ENCODE peak calls at places on chromosomes 5 and 9, in six cellular contexts. P is neural progenitor cell; Y is right cardiac atrium; Z is CD8-positive, alpha-beta T cell; U is K562; D is adrenal gland. V is an unnamed sample.

GRCh38 chr5:55994502-55994997 is at the start of gene IL6ST:
- DNase-seq in P (no peak), Y (no peak), U (no peak), D (peak; percentile 77), Z (no peak), V (peak; percentile 39)

GRCh38 chr5:129664336-129664937 is 83.5 kb upstream of the MINAR2 start:
- DNase-seq in Z (no peak), U (peak; percentile 29), D (peak; percentile 49), P (peak; percentile 32), Y (peak; percentile 18), V (no peak)

GRCh38 chr5:15510092-15510491 is 10.1 kb downstream of the FBXL7 start:
- DNase-seq in Y (no peak), Z (no peak), U (no peak), D (no peak), P (no peak), V (no peak)

GRCh38 chr9:4583001-4583400 is 79.1 kb upstream of the PLPP6 start:
- DNase-seq in U (no peak), D (no peak), P (no peak), Z (no peak), Y (no peak), V (no peak)

GRCh38 chr5:152689275-152689711 is 284.2 kb upstream of the NMUR2 start:
- DNase-seq in Z (no peak), U (no peak), D (no peak), Y (no peak), P (peak; percentile 6), V (no peak)

GRCh38 chr9:137664676-137665075 is 45.9 kb downstream of the EHMT1 start:
- DNase-seq in P (peak; percentile 66), D (no peak), Z (no peak), Y (no peak), U (no peak), V (no peak)

GRCh38 chr9:133727277-133727875 is 10.8 kb downstream of the SARDH start:
- DNase-seq in P (peak; percentile 4), D (no peak), Z (no peak), Y (no peak), U (no peak), V (no peak)

GRCh38 chr5:140109050-140109817 is 4.7 kb upstream of the PURA start:
- DNase-seq in U (no peak), D (peak; percentile 19), P (peak; percentile 63), Z (no peak), Y (peak; percentile 28), V (no peak)

GRCh38 chr5:163915481-163915961 is 410.1 kb downstream of the MAT2B start:
- DNase-seq in U (no peak), Y (no peak), P (peak; percentile 8), Z (no peak), D (peak; percentile 14), V (no peak)

GRCh38 chr5:41856644-41857491 is 13.4 kb downstream of the OXCT1 start:
- DNase-seq in U (peak; percentile 69), Y (no peak), P (peak; percentile 84), Z (no peak), D (peak; percentile 37), V (no peak)

GRCh38 chr5:149424371-149425315 is 45.6 kb upstream of the IL17B start:
- DNase-seq in D (no peak), Z (no peak), U (no peak), P (no peak), Y (peak; percentile 44), V (no peak)

GRCh38 chr5:151661096-151661495 is 25.6 kb downstream of the SPARC start:
- DNase-seq in Y (no peak), D (no peak), U (no peak), P (no peak), Z (no peak), V (no peak)

GRCh38 chr5:31921852-31922305 is 252.2 kb downstream of the GOLPH3 start:
- DNase-seq in P (peak; percentile 49), D (no peak), U (no peak), Z (no peak), Y (no peak), V (no peak)

GRCh38 chr5:68644971-68645370 is 429.4 kb downstream of the PIK3R1 start:
- DNase-seq in D (no peak), P (no peak), Z (no peak), U (no peak), Y (no peak), V (no peak)

GRCh38 chr9:130018260-130018659 is 24.7 kb downstream of the FNBP1 start:
- DNase-seq in Z (no peak), D (no peak), P (no peak), Y (no peak), U (no peak), V (no peak)

GRCh38 chr5:107519900-107520354 is 150.8 kb downstream of the EFNA5 start:
- DNase-seq in U (no peak), P (peak; percentile 57), Z (no peak), D (no peak), Y (no peak), V (no peak)

GRCh38 chr9:4237748-4238511 is 61.9 kb downstream of the GLIS3 start:
- DNase-seq in Z (no peak), P (peak; percentile 83), Y (no peak), D (no peak), U (no peak), V (no peak)

GRCh38 chr9:127714916-127715442 is 484 bp downstream of the PTRH1 start:
- DNase-seq in D (no peak), P (peak; percentile 65), U (peak; percentile 49), Z (no peak), Y (peak; percentile 78), V (no peak)

GRCh38 chr5:72252574-72253155 is 67.4 kb downstream of the MRPS27 start:
- DNase-seq in D (no peak), U (no peak), Y (no peak), P (no peak), Z (no peak), V (no peak)

GRCh38 chr5:52449506-52449905 is 338.2 kb upstream of the ITGA1 start:
- DNase-seq in D (no peak), Z (no peak), U (no peak), P (no peak), Y (no peak), V (no peak)

GRCh38 chr5:126777257-126777973 is 479 bp downstream of the LMNB1 start:
- DNase-seq in P (peak; percentile 83), D (peak; percentile 40), Y (peak; percentile 78), U (peak; percentile 44), Z (peak; percentile 12), V (peak; percentile 46)

GRCh38 chr5:113166710-113167366 is 190.2 kb downstream of the DCP2 start:
- DNase-seq in D (no peak), U (no peak), Y (no peak), Z (no peak), P (peak; percentile 8), V (no peak)

GRCh38 chr9:79257671-79258410 is 313.9 kb upstream of the TLE4 start:
- DNase-seq in U (no peak), P (peak; percentile 30), Z (no peak), D (no peak), Y (no peak), V (no peak)

GRCh38 chr5:149060325-149060724 is 2.5 kb downstream of the SH3TC2 start:
- DNase-seq in Z (no peak), U (no peak), P (no peak), D (no peak), Y (peak; percentile 63), V (no peak)

DNA sequence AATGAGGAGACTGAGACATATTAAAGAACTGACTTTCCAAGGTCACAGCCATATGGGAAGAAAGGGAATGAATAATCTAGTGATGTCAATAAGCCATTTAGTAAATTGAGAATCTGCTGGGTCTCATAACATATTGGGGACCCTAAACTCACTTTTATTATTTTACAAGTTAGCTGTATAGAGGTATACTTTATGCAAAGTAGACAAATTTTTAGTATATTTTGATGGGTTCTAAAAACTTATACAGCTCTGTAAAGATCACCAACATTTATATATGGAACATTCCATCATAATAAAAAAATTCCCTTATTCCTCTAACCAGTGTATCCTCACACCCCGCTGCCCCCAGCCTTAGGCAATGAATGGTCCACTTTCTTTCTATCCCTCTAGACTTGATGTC is 35.7 kb upstream of the ZNF510 start:
- DNase-seq in Y (no peak), Z (no peak), U (no peak), P (no peak), D (no peak), V (no peak)
- H3K9me3 ChIP-seq in Y (peaks cover 8% of the 10 kb centered on the region), Z (peaks cover 42% of the 10 kb centered on the region), U (peaks cover 12% of the 10 kb centered on the region), P (peaks cover 47% of the 10 kb centered on the region), D (peaks cover 87% of the 10 kb centered on the region), V (peaks cover 34% of the 10 kb centered on the region)

GRCh38 chr9:69249337-69249736 is 75.3 kb downstream of the TJP2 start:
- DNase-seq in Y (no peak), U (no peak), D (no peak), P (peak; percentile 18), Z (no peak), V (no peak)
- H3K9me3 ChIP-seq in Y (no peaks in the 10 kb centered on the region), U (no peaks in the 10 kb centered on the region), D (no peaks in the 10 kb centered on the region), P (no peaks in the 10 kb centered on the region), Z (no peaks in the 10 kb centered on the region), V (no peaks in the 10 kb centered on the region)

DNA sequence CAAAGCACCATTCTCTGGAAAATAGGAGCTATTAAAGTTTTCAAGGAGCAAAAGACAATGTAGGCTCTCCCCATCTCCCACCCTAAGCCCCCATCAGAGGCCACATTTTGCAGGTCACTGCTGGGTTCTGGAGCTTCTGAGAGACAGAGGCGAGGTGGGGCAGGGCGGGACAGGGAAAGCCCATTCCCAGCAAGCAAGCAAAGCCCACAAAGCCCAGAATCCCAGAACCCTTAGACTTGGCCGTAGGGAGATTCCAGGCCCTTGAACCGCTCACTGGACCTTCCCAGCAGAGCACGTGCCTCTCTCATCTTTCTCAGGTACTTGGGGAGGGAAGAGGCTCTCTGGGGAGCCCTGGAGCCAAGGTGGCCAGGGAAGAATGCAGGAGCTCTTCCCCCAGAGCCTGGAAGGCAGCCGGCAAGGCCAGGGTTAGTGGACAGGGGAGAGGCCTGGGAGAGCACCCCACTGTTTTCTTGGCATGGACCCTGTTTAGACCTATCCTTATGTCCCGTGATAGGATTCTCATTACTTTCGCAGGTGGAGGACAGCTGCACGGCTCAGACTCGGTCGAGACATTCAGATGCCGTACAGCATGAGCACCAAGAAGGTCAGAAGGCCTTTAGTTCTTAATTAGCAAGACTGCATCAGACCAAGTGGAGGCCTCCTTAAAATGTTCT is 52.4 kb downstream of the ZNF354C start:
- DNase-seq in Z (no peak), D (no peak), P (no peak), Y (no peak), U (no peak), V (no peak)
- H3K9me3 ChIP-seq in Z (no peaks in the 10 kb centered on the region), D (no peaks in the 10 kb centered on the region), P (no peaks in the 10 kb centered on the region), Y (peaks cover 8% of the 10 kb centered on the region), U (no peaks in the 10 kb centered on the region), V (peaks cover 3% of the 10 kb centered on the region)

DNA sequence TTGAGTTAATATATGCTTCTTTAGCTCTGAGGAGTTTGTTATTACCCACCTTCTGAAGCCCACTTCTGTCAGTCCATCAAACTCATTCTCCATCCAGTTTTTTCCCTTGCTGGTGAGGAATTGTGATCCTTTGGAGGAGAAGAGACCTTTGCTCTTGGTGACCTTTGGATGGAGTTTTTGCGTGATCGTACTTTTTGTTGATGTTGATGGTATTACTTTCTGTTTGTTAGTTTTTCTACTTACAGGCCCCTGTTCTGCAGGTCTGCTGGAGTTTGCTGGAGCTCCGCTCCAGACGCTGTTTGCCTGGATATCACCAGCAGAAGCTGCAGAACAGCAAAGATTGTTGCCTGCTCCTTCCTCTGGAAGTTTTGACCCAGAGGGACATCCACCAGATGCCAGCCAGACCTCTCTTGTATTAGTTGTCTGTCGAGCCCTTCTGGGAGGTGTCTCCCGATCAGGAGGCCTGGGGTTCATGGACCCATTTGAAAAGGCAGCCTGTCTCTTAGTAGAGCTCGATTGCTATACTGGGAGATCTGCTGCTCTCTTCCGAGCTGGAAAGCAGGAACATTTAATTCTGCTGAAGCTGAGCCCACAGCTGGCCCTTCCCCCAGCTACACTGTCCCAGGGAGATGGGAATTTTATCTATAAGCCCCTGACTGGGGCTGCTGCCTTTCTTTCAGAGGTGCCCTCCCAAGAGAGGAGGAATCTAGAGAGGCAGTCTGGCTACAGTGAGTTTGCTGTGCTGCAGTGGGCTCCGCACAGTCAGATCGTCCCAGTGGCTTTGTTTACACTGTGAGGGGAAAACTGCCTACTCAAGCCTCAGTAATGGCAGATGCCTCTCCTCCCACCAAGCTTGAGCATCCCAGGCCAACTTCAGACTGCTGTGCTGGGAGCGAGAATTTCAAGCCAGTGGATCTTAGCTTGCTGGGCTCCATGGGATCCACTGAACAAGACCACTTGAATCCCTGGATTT is 445.5 kb downstream of the MAN2A1 start:
- DNase-seq in P (no peak), Y (no peak), Z (no peak), U (no peak), D (no peak), V (no peak)
- H3K9me3 ChIP-seq in P (no peaks in the 10 kb centered on the region), Y (no peaks in the 10 kb centered on the region), Z (no peaks in the 10 kb centered on the region), U (no peaks in the 10 kb centered on the region), D (no peaks in the 10 kb centered on the region), V (no peaks in the 10 kb centered on the region)

V was measured in T-helper 17 cell.